ENCODE peak calls at places on chromosomes 13 and 19, in nine cellular contexts. M is GM12892, W is esophagus squamous epithelium, A is breast epithelium, G is A549, U is HepG2, V is lower leg skin, B is endothelial cell of umbilical vein, P is tibial nerve. I is an unnamed sample.

GRCh38 chr13:46062190-46062589 is 9.6 kb upstream of the ZC3H13 start:
- DNase-seq in M (no peak), W (no peak), A (no peak), G (peak), U (no peak), V (no peak), B (no peak), P (no peak), I (no peak)

GRCh38 chr19:41995959-41996797 is 2.1 kb upstream of the ATP1A3 start:
- DNase-seq in M (no peak), W (no peak), A (no peak), G (peak), U (no peak), V (no peak), B (no peak), P (no peak), I (no peak)

GRCh38 chr13:107157272-107157671 is 589.3 kb upstream of the ARGLU1 start:
- DNase-seq in M (no peak), W (no peak), A (no peak), G (no peak), U (no peak), V (no peak), B (no peak), P (no peak), I (no peak)

GRCh38 chr19:36028313-36029041 is 4.2 kb downstream of the CLIP3 start:
- DNase-seq in M (no peak), W (no peak), A (no peak), G (no peak), U (no peak), V (no peak), B (no peak), P (no peak), I (no peak)

GRCh38 chr13:26541678-26542553 is 15.6 kb upstream of the WASF3 start:
- DNase-seq in M (no peak), W (no peak), A (no peak), G (no peak), U (no peak), V (no peak), B (no peak), P (no peak), I (no peak)

GRCh38 chr13:31011193-31011860 is 78.9 kb downstream of the TEX26 start:
- DNase-seq in M (no peak), W (no peak), A (no peak), G (no peak), U (no peak), V (no peak), B (no peak), P (no peak), I (no peak)

GRCh38 chr13:79749985-79750551 is 269.1 kb downstream of the NDFIP2 start:
- DNase-seq in M (no peak), W (no peak), A (no peak), G (no peak), U (no peak), V (peak), B (peak), P (peak), I (peak)

GRCh38 chr13:94825507-94825906 is 113.2 kb upstream of the SOX21 start:
- DNase-seq in M (no peak), W (no peak), A (no peak), G (no peak), U (no peak), V (peak), B (no peak), P (peak), I (peak)

GRCh38 chr13:51524312-51524711 is 60.0 kb upstream of the WDFY2 start:
- DNase-seq in M (no peak), W (no peak), A (no peak), G (no peak), U (peak), V (no peak), B (no peak), P (no peak), I (no peak)

GRCh38 chr13:42384265-42384664 is 112.3 kb downstream of the AKAP11 start:
- DNase-seq in M (no peak), W (no peak), A (no peak), G (no peak), U (no peak), V (no peak), B (no peak), P (no peak), I (no peak)

GRCh38 chr19:36771275-36772231 is 1.1 kb downstream of the ZNF850 start:
- DNase-seq in M (peak), W (no peak), A (peak), G (no peak), U (peak), V (peak), B (peak), P (no peak), I (peak)

GRCh38 chr13:25253702-25254101 is 33.6 kb downstream of the MTMR6 start:
- DNase-seq in M (no peak), W (no peak), A (no peak), G (no peak), U (peak), V (no peak), B (peak), P (no peak), I (no peak)

GRCh38 chr19:38915329-38916321 is 3.6 kb upstream of the CCER2 start:
- DNase-seq in M (no peak), W (no peak), A (no peak), G (no peak), U (no peak), V (no peak), B (no peak), P (no peak), I (no peak)

GRCh38 chr13:73060251-73061160 is 1.7 kb downstream of the KLF5 start:
- DNase-seq in M (no peak), W (no peak), A (no peak), G (no peak), U (no peak), V (no peak), B (peak), P (no peak), I (peak)

GRCh38 chr19:57786906-57787305 is 17.4 kb downstream of the ZNF586 start:
- DNase-seq in M (no peak), W (no peak), A (no peak), G (no peak), U (no peak), V (no peak), B (no peak), P (no peak), I (no peak)

GRCh38 chr19:45164577-45165335 is 4.0 kb upstream of the NKPD1 start:
- DNase-seq in M (peak), W (no peak), A (peak), G (no peak), U (peak), V (no peak), B (peak), P (no peak), I (peak)

GRCh38 chr19:40596608-40597328 is 4.4 kb upstream of the LTBP4 start:
- DNase-seq in M (no peak), W (no peak), A (no peak), G (peak), U (peak), V (no peak), B (peak), P (no peak), I (peak)

GRCh38 chr19:41219924-41220567 is 1.0 kb downstream of the AXL start:
- DNase-seq in M (no peak), W (no peak), A (no peak), G (no peak), U (no peak), V (no peak), B (no peak), P (peak), I (peak)

GRCh38 chr19:3409346-3410064 is 43.1 kb downstream of the NFIC start:
- DNase-seq in M (no peak), W (no peak), A (peak), G (no peak), U (peak), V (peak), B (no peak), P (peak), I (peak)

GRCh38 chr19:46974181-46974580 is 45.5 kb upstream of the NPAS1 start:
- DNase-seq in M (no peak), W (no peak), A (no peak), G (no peak), U (no peak), V (no peak), B (no peak), P (no peak), I (no peak)

GRCh38 chr13:112869202-112870061 is 99.6 kb upstream of the MCF2L start:
- DNase-seq in M (no peak), W (no peak), A (no peak), G (no peak), U (no peak), V (no peak), B (no peak), P (no peak), I (no peak)

GRCh38 chr13:57314897-57315520 is 148.0 kb downstream of the PRR20E start:
- DNase-seq in M (no peak), W (no peak), A (no peak), G (no peak), U (no peak), V (no peak), B (no peak), P (no peak), I (no peak)
- TF ChIP-seq POLR2A in M (no peak), W (no peak), A (no peak), G (no peak), U (no peak), V (no peak), B (no peak), P (no peak), I (no peak)

GRCh38 chr19:19672816-19673215 is 4.2 kb downstream of the ZNF101 start:
- DNase-seq in M (no peak), W (no peak), A (no peak), G (no peak), U (no peak), V (no peak), B (no peak), P (no peak), I (no peak)

GRCh38 chr19:19663292-19664120 is at the start of gene ATP13A1:
- DNase-seq in M (peak), W (peak), A (peak), G (peak), U (peak), V (peak), B (peak), P (peak), I (peak)

GRCh38 chr19:19662866-19663291 is 597 bp downstream of the ATP13A1 start:
- DNase-seq in M (no peak), W (no peak), A (no peak), G (no peak), U (peak), V (no peak), B (no peak), P (no peak), I (no peak)

GRCh38 chr19:19670070-19670551 is 1.5 kb downstream of the ZNF101 start:
- DNase-seq in M (no peak), W (no peak), A (no peak), G (no peak), U (no peak), V (no peak), B (no peak), P (no peak), I (no peak)

DNA sequence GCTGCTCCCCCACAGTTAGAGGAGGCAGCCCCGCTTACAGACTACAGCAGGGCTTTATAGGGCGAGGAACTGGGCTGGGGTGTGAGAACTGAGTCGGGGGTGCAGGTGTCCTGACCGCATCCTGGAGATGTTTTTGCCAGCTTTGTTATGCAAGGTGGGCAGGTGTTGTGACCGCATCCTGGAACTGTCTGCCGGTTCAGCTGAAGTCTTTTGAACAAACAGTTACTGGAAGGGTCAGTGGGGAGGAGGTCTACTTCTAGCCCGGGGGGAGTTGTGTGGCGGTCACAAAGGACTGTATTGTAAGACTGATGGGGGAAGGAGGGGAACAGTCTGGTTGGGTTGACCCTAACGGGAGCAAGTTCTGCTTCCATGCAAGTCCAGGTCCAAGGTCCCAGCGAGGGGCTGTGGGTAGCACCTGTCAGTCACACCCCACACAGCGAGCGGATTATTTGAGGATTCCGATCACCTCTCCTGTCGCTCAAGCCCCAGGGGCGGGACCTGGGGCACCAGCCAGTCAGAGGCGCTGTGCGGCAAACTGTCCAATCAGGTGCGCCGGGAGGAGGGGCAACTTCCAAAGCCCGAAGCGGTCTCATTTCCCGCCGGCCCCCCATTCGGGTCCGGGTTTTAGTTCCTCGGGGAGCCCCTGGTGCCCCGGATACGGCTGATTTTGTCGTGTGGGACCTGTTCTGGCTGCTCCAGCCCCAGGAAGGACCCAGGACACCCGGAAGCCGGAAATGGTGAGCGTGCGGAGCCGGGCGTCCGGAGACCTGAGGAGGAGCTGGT is at the start of gene ZNF101:
- DNase-seq in M (peak), W (peak), A (peak), G (peak), U (peak), V (peak), B (peak), P (peak), I (peak)
- TF ChIP-seq POLR2A in M (peak), W (peak), A (peak), G (peak), U (peak), V (no peak), B (no peak), P (peak), I (peak)

GRCh38 chr19:13373599-13373998 is 132.7 kb downstream of the CACNA1A start:
- DNase-seq in M (no peak), W (no peak), A (no peak), G (no peak), U (no peak), V (no peak), B (no peak), P (no peak), I (no peak)
- TF ChIP-seq POLR2A in M (no peak), W (no peak), A (no peak), G (no peak), U (no peak), V (no peak), B (no peak), P (no peak), I (no peak)

DNA sequence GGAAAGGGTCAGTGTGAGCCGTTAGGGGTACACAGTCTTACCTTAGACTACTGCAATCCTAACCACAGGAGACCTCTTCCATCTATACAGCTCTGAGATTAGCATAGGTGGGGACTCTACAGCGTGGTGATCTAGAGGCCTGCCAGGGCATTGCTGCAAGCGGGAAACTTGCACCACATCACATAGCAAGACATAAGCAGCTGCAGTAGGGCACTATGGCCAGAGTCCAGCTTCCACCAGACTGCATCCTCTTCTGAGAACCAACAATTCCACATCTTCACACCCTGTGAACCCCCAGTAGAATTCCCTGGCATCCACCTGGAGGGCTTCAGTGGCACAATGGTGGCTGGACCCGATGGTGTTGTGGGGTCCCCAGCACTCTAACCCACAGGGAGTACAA is 1564.3 kb upstream of the PRR20A start:
- DNase-seq in M (no peak), W (no peak), A (no peak), G (no peak), U (no peak), V (no peak), B (no peak), P (no peak), I (no peak)
- TF ChIP-seq POLR2A in M (no peak), W (no peak), A (no peak), G (no peak), U (no peak), V (no peak), B (no peak), P (no peak), I (no peak)

DNA sequence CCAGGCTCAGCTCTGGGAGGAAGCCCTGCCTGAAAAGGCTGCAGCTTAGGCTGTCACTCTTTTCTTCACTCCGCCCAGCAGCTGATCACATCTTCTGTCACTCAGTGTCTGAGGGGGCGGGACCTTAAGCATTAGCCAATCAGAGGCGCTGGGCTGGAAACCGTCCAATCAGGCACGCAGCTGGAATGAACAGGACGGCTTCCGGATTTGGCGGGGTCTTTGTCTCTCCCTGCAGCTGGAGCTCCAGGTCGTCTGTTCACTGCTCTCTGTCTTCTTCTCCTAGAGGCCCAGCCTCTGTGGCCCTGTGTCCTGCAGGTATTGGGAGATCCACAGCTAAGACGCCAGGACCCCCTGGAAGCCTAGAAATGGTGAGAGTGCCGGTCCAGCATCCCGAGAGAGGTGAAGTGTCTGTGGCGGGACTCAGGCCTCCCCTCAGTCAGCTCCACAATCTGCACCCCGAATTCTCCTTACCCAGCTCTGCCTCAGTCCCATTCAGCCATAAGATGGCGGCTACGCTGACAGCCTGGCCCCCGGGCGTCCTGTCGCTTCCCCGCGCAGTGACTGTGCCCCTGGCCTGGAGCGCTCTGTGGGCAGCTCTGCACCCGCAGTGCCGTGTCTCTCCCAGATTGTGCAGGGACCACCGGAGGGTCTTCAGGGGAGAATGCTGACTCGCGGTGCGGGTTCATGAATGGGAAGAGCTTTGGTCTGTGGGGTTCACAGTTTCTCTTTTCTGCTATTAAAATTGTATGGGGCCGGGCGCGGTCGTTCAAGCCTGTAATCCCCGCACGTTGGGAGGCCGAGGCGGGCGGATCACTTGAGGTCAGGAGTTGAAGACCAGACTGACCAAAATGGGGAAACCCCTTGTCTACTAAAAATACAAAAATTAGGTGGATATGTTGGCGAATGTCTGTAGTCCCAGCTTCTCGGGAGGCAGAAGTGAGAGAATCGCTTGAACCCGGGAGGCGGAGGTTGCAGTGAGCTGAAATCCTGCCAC is at the start of gene ZNF66:
- DNase-seq in M (peak), W (peak), A (peak), G (no peak), U (peak), V (peak), B (peak), P (peak), I (peak)
- TF ChIP-seq POLR2A in M (peak), W (peak), A (no peak), G (no peak), U (peak), V (no peak), B (peak), P (peak), I (peak)